ENCODE peak calls at places on chromosomes 16 and 17, in seven cellular contexts. F, L, C, Q, D, G and R are unnamed samples.

GRCh38 chr16:56864910-56865309 is at the start of gene SLC12A3:
- DNase-seq in G (no peak), F (peak), L (no peak), Q (no peak), C (no peak), D (peak), R (no peak)

GRCh38 chr16:48846277-48846676 is 236.3 kb upstream of the N4BP1 start:
- DNase-seq in L (no peak), F (no peak), D (no peak), C (no peak), Q (no peak), G (no peak), R (no peak)

GRCh38 chr17:53353919-53354351 is 468.8 kb upstream of the KIF2B start:
- DNase-seq in G (no peak), C (no peak), L (no peak), F (peak), D (no peak), Q (no peak), R (no peak)

GRCh38 chr16:75244844-75245758 is 6.3 kb downstream of the BCAR1 start:
- DNase-seq in G (no peak), L (no peak), D (no peak), F (peak), C (peak), Q (no peak), R (no peak)

GRCh38 chr16:11896776-11897175 is 19.0 kb downstream of the GSPT1 start:
- DNase-seq in D (no peak), G (no peak), L (no peak), F (no peak), C (no peak), Q (no peak), R (no peak)

GRCh38 chr17:313231-313630 is 39.4 kb downstream of the RPH3AL start:
- DNase-seq in D (no peak), Q (no peak), G (no peak), L (no peak), C (no peak), F (no peak), R (no peak)

GRCh38 chr17:66301864-66302741 is at the start of gene PRKCA:
- DNase-seq in L (peak), D (peak), Q (peak), C (peak), F (peak), G (no peak), R (peak)

GRCh38 chr17:36515837-36516236 is 18.8 kb downstream of the MYO19 start:
- DNase-seq in D (no peak), G (no peak), L (no peak), F (no peak), C (no peak), Q (no peak), R (no peak)

GRCh38 chr17:82301916-82302497 is 15.4 kb downstream of the CD7 start:
- DNase-seq in C (no peak), D (peak), G (peak), L (no peak), F (peak), Q (no peak), R (no peak)

GRCh38 chr16:50059111-50059510 is 6.7 kb upstream of the HEATR3 start:
- DNase-seq in L (no peak), D (no peak), F (no peak), G (no peak), C (no peak), Q (no peak), R (no peak)

GRCh38 chr17:74330446-74330845 is 4.4 kb downstream of the KIF19 start:
- DNase-seq in Q (no peak), L (no peak), G (no peak), C (no peak), F (no peak), D (no peak), R (no peak)

GRCh38 chr16:79842197-79842596 is 241.7 kb upstream of the MAF start:
- DNase-seq in F (no peak), G (no peak), Q (no peak), D (no peak), L (no peak), C (no peak), R (no peak)

DNA sequence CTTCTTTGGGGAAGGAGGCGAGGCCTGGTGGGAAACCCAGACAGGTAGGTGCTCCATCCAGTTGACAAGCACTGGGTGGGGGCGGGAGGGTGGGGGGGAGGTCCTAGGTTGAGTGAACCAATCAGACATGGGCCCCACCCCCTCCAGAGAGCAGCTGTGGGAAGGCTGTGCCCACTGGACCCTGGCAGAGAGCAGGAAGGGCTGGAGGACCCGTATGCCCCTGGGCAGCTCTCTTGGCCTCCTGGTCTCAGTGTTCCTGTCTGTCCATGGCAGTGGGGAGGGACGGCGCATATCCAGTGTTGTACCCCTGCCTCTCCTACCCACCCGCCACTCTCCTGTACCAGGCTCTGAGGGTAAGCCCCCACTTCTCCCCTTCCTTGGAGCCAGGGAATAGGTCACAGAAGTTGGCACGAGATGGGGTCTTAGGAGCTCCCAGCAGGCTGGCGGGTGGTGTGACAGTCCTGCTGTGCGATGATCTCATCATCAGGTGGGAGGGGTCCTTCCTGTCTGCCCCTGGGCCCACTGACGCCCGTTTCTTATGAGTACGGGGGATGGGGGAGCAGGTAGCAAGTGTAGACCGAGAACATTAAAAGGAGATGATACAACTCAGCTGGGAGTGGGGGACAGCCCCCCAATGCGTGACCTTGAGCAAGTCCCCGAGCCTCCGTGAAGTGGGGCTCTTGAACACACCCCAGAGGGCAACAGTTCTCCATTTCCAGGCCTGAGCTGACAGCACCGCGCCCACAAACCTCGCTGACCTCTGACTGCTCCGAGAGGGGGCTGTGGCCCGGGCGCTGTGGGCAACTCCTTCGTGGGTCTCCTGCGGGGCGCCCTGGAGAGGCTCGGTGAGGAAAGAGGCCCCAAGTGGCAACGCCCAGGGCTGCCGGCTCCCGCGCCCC is 1.2 kb upstream of the ZFPM1 start:
- DNase-seq in L (peak), D (peak), F (no peak), G (no peak), Q (no peak), C (peak), R (no peak)
- TF ChIP-seq JUND in L (no peak), D (peak), F (no peak), G (no peak), Q (no peak), C (no peak), R (no peak)

GRCh38 chr16:86768999-86769398 is 190.7 kb downstream of the FOXL1 start:
- DNase-seq in C (no peak), D (no peak), F (no peak), L (no peak), G (peak), Q (no peak), R (no peak)
- TF ChIP-seq JUND in C (no peak), D (no peak), F (no peak), L (no peak), G (no peak), Q (no peak), R (no peak)

DNA sequence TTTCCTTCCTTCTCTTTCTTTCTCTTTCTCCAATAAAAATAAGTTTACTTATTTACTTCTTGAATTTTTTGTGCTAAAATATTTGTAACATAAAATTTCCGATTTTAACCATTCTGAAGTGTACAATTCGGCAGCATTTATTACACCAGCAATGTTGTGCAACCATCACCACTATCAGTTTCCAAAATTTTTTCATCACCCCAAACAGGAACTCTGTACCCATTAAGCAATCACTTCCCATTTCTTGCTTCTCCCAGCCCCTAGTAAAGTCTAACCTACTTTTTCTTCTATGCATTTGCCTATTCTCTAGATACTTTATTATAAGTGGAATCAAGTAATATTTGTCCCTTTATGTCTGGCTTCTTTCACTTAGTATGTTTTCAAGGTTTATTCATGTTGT is 2.5 kb upstream of the HP start:
- DNase-seq in L (no peak), F (no peak), G (no peak), C (no peak), Q (no peak), D (no peak), R (no peak)
- TF ChIP-seq JUND in L (no peak), F (no peak), G (no peak), C (no peak), Q (no peak), D (no peak), R (no peak)

GRCh38 chr17:67390646-67391480 is 13.8 kb downstream of the PITPNC1 start:
- DNase-seq in D (no peak), L (peak), F (no peak), Q (no peak), C (peak), G (peak), R (peak)
- TF ChIP-seq JUND in D (no peak), L (peak), F (peak), Q (no peak), C (no peak), G (peak), R (no peak)

GRCh38 chr16:19884021-19884485 is 595 bp downstream of the GPRC5B start:
- DNase-seq in C (no peak), L (no peak), D (peak), G (no peak), F (peak), Q (peak), R (no peak)
- TF ChIP-seq JUND in C (no peak), L (no peak), D (no peak), G (no peak), F (no peak), Q (no peak), R (no peak)

DNA sequence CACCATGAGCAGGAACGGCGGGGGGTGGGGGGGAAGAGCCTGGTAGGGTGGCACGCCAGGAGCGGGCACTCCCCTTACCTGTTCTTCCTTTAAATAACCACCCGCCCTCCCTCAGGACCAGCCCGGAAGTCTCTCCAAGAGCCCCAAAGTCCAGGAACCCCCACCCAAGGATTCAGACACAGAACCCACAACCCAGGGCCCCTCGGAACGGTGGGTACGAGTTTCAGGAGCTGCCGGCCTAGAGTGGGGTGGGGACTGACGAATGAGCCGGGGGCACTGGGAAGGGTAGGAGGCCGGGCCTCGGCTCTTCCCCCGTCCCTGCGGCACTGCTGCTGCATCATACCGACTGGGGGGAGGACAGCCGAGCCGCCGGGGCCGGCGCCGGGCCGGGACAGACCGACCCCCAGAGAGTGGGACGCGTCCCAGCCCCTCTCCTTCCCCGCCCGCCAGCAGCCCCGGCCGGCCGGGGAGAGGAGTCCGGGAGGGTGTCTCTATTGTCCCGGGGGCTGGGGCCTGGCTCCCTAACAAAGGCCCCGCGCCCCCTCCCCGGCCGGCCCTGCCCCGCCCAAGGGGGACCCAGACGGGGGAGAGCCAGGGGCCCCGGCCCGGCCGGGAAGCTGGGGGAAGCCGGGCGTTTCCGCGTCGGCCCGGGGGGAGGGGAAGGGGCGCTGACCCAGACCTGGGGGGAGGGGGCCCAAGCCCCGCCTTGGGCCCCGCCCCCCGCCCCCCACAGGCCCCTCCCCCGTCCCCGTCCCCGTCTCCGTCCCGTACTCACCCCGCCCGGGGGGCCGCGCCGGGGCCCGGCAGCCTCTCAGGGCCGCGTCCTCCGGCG is 747 bp downstream of the ATXN7L3 start:
- DNase-seq in F (peak), Q (peak), G (no peak), C (no peak), L (no peak), D (peak), R (peak)
- TF ChIP-seq JUND in F (no peak), Q (no peak), G (no peak), C (no peak), L (no peak), D (no peak), R (no peak)